ENCODE peak calls at places on chromosomes 6 and 20, in eight cellular contexts. P is glutamatergic neuron; C is D341Med; T is B cell; R is NCI-H345; J is stimulated activated CD4-positive, alpha-beta T cell treated with anti-CD3 and anti-CD28 coated beads, Interleukin-4, amount 100 ng/mL, for 1 hour; B is GM18507; G is islet precursor cell. X is an unnamed sample.

GRCh38 chr20:50478162-50479036 is 31.8 kb upstream of the PTPN1 start:
- DNase-seq in P (peak; percentile 43), C (peak; percentile 71), T (peak; percentile 85), R (peak; percentile 33), J (peak; percentile 70), B (peak; percentile 29), G (peak; percentile 85), X (peak; percentile 52)

GRCh38 chr20:46050885-46051284 is 21.9 kb downstream of the SLC12A5 start:
- DNase-seq in P (no peak), C (no peak), T (no peak), R (no peak), J (no peak), B (no peak), G (no peak), X (no peak)

GRCh38 chr20:50153153-50153499 is 397 bp downstream of the PEDS1 start:
- DNase-seq in P (no peak), C (no peak), T (no peak), R (peak; percentile 30), J (no peak), B (no peak), G (peak; percentile 67), X (no peak)

GRCh38 chr20:47347661-47348462 is 8.6 kb downstream of the ZMYND8 start:
- DNase-seq in P (no peak), C (no peak), T (no peak), R (no peak), J (no peak), B (no peak), G (no peak), X (no peak)

GRCh38 chr20:37898301-37899104 is 4.4 kb upstream of the VSTM2L start:
- DNase-seq in P (no peak), C (no peak), T (no peak), R (no peak), J (no peak), B (no peak), G (no peak), X (no peak)

GRCh38 chr20:43938932-43939761 is 24.5 kb downstream of the TOX2 start:
- DNase-seq in P (no peak), C (no peak), T (no peak), R (peak; percentile 16), J (no peak), B (no peak), G (no peak), X (no peak)

GRCh38 chr6:3414704-3415453 is 42.0 kb downstream of the SLC22A23 start:
- DNase-seq in P (no peak), C (no peak), T (no peak), R (no peak), J (no peak), B (no peak), G (peak; percentile 88), X (no peak)

GRCh38 chr6:44104661-44105060 is 22.6 kb downstream of the MRPL14 start:
- DNase-seq in P (no peak), C (no peak), T (no peak), R (no peak), J (no peak), B (no peak), G (no peak), X (no peak)

GRCh38 chr20:12383770-12384304 is 466.1 kb downstream of the BTBD3 start:
- DNase-seq in P (no peak), C (no peak), T (no peak), R (no peak), J (no peak), B (no peak), G (no peak), X (no peak)

GRCh38 chr20:49668181-49668877 is 45.3 kb downstream of the B4GALT5 start:
- DNase-seq in P (no peak), C (no peak), T (peak; percentile 65), R (no peak), J (peak; percentile 48), B (peak; percentile 65), G (no peak), X (peak; percentile 41)

GRCh38 chr20:2763186-2763585 is 37.2 kb downstream of the CPXM1 start:
- DNase-seq in P (no peak), C (peak; percentile 19), T (no peak), R (no peak), J (no peak), B (no peak), G (no peak), X (no peak)

GRCh38 chr6:111980168-111980567 is 73.7 kb upstream of the CCN6 start:
- DNase-seq in P (no peak), C (no peak), T (no peak), R (no peak), J (no peak), B (no peak), G (no peak), X (no peak)

GRCh38 chr6:72246926-72247325 is 360.6 kb downstream of the RIMS1 start:
- DNase-seq in P (no peak), C (peak; percentile 27), T (no peak), R (no peak), J (no peak), B (no peak), G (peak; percentile 66), X (no peak)

GRCh38 chr6:162856885-162857284 is 129.1 kb downstream of the PACRG start:
- DNase-seq in P (no peak), C (peak; percentile 69), T (no peak), R (no peak), J (no peak), B (no peak), G (peak; percentile 87), X (no peak)

GRCh38 chr20:47055699-47056369 is 161.2 kb downstream of the EYA2 start:
- DNase-seq in P (no peak), C (no peak), T (no peak), R (no peak), J (no peak), B (no peak), G (no peak), X (no peak)

GRCh38 chr20:22106308-22106938 is 401.0 kb downstream of the PAX1 start:
- DNase-seq in P (no peak), C (no peak), T (no peak), R (peak; percentile 7), J (no peak), B (no peak), G (no peak), X (no peak)

GRCh38 chr6:30836431-30836866 is 47.9 kb upstream of the DDR1 start:
- DNase-seq in P (no peak), C (no peak), T (no peak), R (no peak), J (no peak), B (no peak), G (no peak), X (no peak)

GRCh38 chr6:67131827-67132226 is 1424.8 kb upstream of the EYS start:
- DNase-seq in P (no peak), C (no peak), T (no peak), R (no peak), J (no peak), B (no peak), G (no peak), X (no peak)

GRCh38 chr6:24431045-24431451 is 28.3 kb downstream of the MRS2 start:
- DNase-seq in P (no peak), C (peak; percentile 61), T (no peak), R (peak; percentile 35), J (no peak), B (no peak), G (no peak), X (no peak)

GRCh38 chr6:165819394-165819793 is 156.4 kb upstream of the PDE10A start:
- DNase-seq in P (no peak), C (no peak), T (no peak), R (no peak), J (no peak), B (no peak), G (peak; percentile 41), X (no peak)

GRCh38 chr6:3294921-3295871 is 36.4 kb downstream of the PSMG4 start:
- DNase-seq in P (peak; percentile 82), C (peak; percentile 92), T (no peak), R (no peak), J (no peak), B (no peak), G (no peak), X (no peak)

GRCh38 chr6:26230336-26230735 is 134.7 kb upstream of the BTN3A2 start:
- DNase-seq in P (no peak), C (no peak), T (no peak), R (no peak), J (no peak), B (no peak), G (no peak), X (no peak)

GRCh38 chr6:145110109-145110508 is 625.2 kb downstream of the EPM2A start:
- DNase-seq in P (no peak), C (no peak), T (no peak), R (no peak), J (no peak), B (no peak), G (peak; percentile 77), X (no peak)

GRCh38 chr6:104462811-104463599 is 396.7 kb downstream of the HACE1 start:
- DNase-seq in P (no peak), C (no peak), T (no peak), R (no peak), J (no peak), B (no peak), G (no peak), X (no peak)

GRCh38 chr20:33561981-33562601 is 72.2 kb downstream of the CBFA2T2 start:
- DNase-seq in P (peak; percentile 80), C (peak; percentile 80), T (no peak), R (peak; percentile 99), J (no peak), B (no peak), G (peak; percentile 82), X (no peak)

GRCh38 chr20:1875762-1876161 is 19.4 kb upstream of the SIRPA start:
- DNase-seq in P (no peak), C (no peak), T (no peak), R (peak; percentile 85), J (no peak), B (no peak), G (peak; percentile 72), X (no peak)

GRCh38 chr6:25229671-25230321 is 49.4 kb upstream of the CARMIL1 start:
- DNase-seq in P (no peak), C (no peak), T (no peak), R (no peak), J (no peak), B (no peak), G (peak; percentile 67), X (no peak)

GRCh38 chr20:51009303-51010042 is 13.4 kb downstream of the KCNG1 start:
- DNase-seq in P (no peak), C (no peak), T (no peak), R (no peak), J (no peak), B (no peak), G (no peak), X (no peak)

GRCh38 chr20:6663104-6663503 is 104.4 kb upstream of the BMP2 start:
- DNase-seq in P (no peak), C (no peak), T (no peak), R (no peak), J (no peak), B (no peak), G (peak; percentile 52), X (no peak)

GRCh38 chr6:146550911-146551310 is 7.3 kb downstream of the RAB32 start:
- DNase-seq in P (no peak), C (no peak), T (no peak), R (no peak), J (no peak), B (no peak), G (no peak), X (no peak)

GRCh38 chr6:39772559-39773283 is 19.5 kb upstream of the DAAM2 start:
- DNase-seq in P (no peak), C (no peak), T (no peak), R (no peak), J (no peak), B (no peak), G (peak; percentile 83), X (no peak)

GRCh38 chr6:33410711-33411631 is at the start of gene PHF1:
- DNase-seq in P (peak; percentile 72), C (peak; percentile 86), T (no peak), R (no peak), J (peak; percentile 75), B (no peak), G (no peak), X (peak; percentile 80)